ENCODE peak calls at places on chromosomes 13 and 19, in six cellular contexts. One of them, this sample, is unnamed.

GRCh38 chr19:29311391-29311790 is 98.4 kb upstream of the UQCRFS1 start:
- DNase-seq in mammary epithelial cell: no peak
- DNase-seq in H9: peak; percentile 43
- DNase-seq in IMR-90: no peak
- DNase-seq in neural progenitor cell: peak; percentile 78
- DNase-seq in GM23248: no peak
- DNase-seq in this sample: no peak

GRCh38 chr19:38538793-38539528 is 78.8 kb downstream of the MAP4K1 start:
- DNase-seq in mammary epithelial cell: peak; percentile 28
- DNase-seq in H9: no peak
- DNase-seq in GM23248: no peak
- DNase-seq in neural progenitor cell: no peak
- DNase-seq in IMR-90: no peak
- DNase-seq in this sample: no peak

GRCh38 chr19:8697671-8698432 is 743 bp downstream of the ACTL9 start:
- DNase-seq in GM23248: no peak
- DNase-seq in IMR-90: no peak
- DNase-seq in mammary epithelial cell: no peak
- DNase-seq in H9: peak; percentile 76
- DNase-seq in neural progenitor cell: peak; percentile 41
- DNase-seq in this sample: no peak

GRCh38 chr19:8367327-8368001 is 3.5 kb downstream of the ANGPTL4 start:
- DNase-seq in GM23248: peak; percentile 92
- DNase-seq in IMR-90: peak; percentile 98
- DNase-seq in H9: peak; percentile 86
- DNase-seq in mammary epithelial cell: peak; percentile 90
- DNase-seq in neural progenitor cell: peak; percentile 68
- DNase-seq in this sample: peak; percentile 97

GRCh38 chr13:99895999-99896695 is 75.4 kb downstream of the ZIC5 start:
- DNase-seq in GM23248: no peak
- DNase-seq in H9: peak; percentile 60
- DNase-seq in IMR-90: no peak
- DNase-seq in mammary epithelial cell: no peak
- DNase-seq in neural progenitor cell: peak; percentile 80
- DNase-seq in this sample: no peak

GRCh38 chr19:48341006-48341405 is 15.7 kb downstream of the EMP3 start:
- DNase-seq in mammary epithelial cell: peak; percentile 91
- DNase-seq in neural progenitor cell: no peak
- DNase-seq in GM23248: peak; percentile 38
- DNase-seq in H9: no peak
- DNase-seq in IMR-90: peak; percentile 61
- DNase-seq in this sample: peak; percentile 86

GRCh38 chr13:67935655-67936054 is 705.5 kb upstream of the PCDH9 start:
- DNase-seq in GM23248: no peak
- DNase-seq in H9: no peak
- DNase-seq in IMR-90: no peak
- DNase-seq in neural progenitor cell: no peak
- DNase-seq in mammary epithelial cell: no peak
- DNase-seq in this sample: no peak

GRCh38 chr19:53971608-53972007 is 8.9 kb downstream of the CACNG8 start:
- DNase-seq in IMR-90: no peak
- DNase-seq in neural progenitor cell: no peak
- DNase-seq in GM23248: no peak
- DNase-seq in H9: peak; percentile 45
- DNase-seq in mammary epithelial cell: no peak
- DNase-seq in this sample: no peak

GRCh38 chr13:99307648-99308339 is 595 bp upstream of the GPR183 start:
- DNase-seq in mammary epithelial cell: peak; percentile 78
- DNase-seq in neural progenitor cell: no peak
- DNase-seq in IMR-90: peak; percentile 83
- DNase-seq in H9: no peak
- DNase-seq in GM23248: peak; percentile 91
- DNase-seq in this sample: peak; percentile 53

GRCh38 chr19:29926031-29926430 is 16.0 kb upstream of the URI1 start:
- DNase-seq in IMR-90: no peak
- DNase-seq in neural progenitor cell: no peak
- DNase-seq in GM23248: no peak
- DNase-seq in mammary epithelial cell: no peak
- DNase-seq in H9: no peak
- DNase-seq in this sample: no peak

GRCh38 chr13:33721719-33722118 is 96.2 kb upstream of the RFC3 start:
- DNase-seq in neural progenitor cell: no peak
- DNase-seq in GM23248: peak; percentile 79
- DNase-seq in H9: no peak
- DNase-seq in IMR-90: peak; percentile 62
- DNase-seq in mammary epithelial cell: peak; percentile 47
- DNase-seq in this sample: no peak

GRCh38 chr13:39892731-39893293 is 237.3 kb downstream of the COG6 start:
- DNase-seq in GM23248: peak; percentile 5
- DNase-seq in neural progenitor cell: no peak
- DNase-seq in mammary epithelial cell: no peak
- DNase-seq in IMR-90: no peak
- DNase-seq in H9: no peak
- DNase-seq in this sample: no peak

GRCh38 chr13:62194371-62194770 is 778.7 kb upstream of the PCDH20 start:
- DNase-seq in mammary epithelial cell: no peak
- DNase-seq in IMR-90: no peak
- DNase-seq in GM23248: no peak
- DNase-seq in neural progenitor cell: no peak
- DNase-seq in H9: no peak
- DNase-seq in this sample: no peak

GRCh38 chr19:38194061-38194701 is 29.8 kb downstream of the DPF1 start:
- DNase-seq in GM23248: no peak
- DNase-seq in mammary epithelial cell: peak; percentile 54
- DNase-seq in H9: no peak
- DNase-seq in IMR-90: no peak
- DNase-seq in neural progenitor cell: no peak
- DNase-seq in this sample: peak; percentile 49

GRCh38 chr19:6092329-6093286 is 17.7 kb downstream of the RFX2 start:
- DNase-seq in IMR-90: peak; percentile 88
- DNase-seq in H9: peak; percentile 76
- DNase-seq in mammary epithelial cell: peak; percentile 97
- DNase-seq in neural progenitor cell: peak; percentile 58
- DNase-seq in GM23248: peak; percentile 98
- DNase-seq in this sample: peak; percentile 90

GRCh38 chr19:7507884-7508283 is 8.0 kb upstream of the ZNF358 start:
- DNase-seq in mammary epithelial cell: peak; percentile 76
- DNase-seq in IMR-90: peak; percentile 80
- DNase-seq in H9: peak; percentile 97
- DNase-seq in neural progenitor cell: peak; percentile 73
- DNase-seq in GM23248: peak; percentile 93
- DNase-seq in this sample: peak; percentile 97

GRCh38 chr19:48372904-48373303 is 8.7 kb downstream of the SYNGR4 start:
- DNase-seq in neural progenitor cell: no peak
- DNase-seq in mammary epithelial cell: peak; percentile 46
- DNase-seq in GM23248: peak; percentile 31
- DNase-seq in IMR-90: no peak
- DNase-seq in H9: no peak
- DNase-seq in this sample: peak; percentile 88

DNA sequence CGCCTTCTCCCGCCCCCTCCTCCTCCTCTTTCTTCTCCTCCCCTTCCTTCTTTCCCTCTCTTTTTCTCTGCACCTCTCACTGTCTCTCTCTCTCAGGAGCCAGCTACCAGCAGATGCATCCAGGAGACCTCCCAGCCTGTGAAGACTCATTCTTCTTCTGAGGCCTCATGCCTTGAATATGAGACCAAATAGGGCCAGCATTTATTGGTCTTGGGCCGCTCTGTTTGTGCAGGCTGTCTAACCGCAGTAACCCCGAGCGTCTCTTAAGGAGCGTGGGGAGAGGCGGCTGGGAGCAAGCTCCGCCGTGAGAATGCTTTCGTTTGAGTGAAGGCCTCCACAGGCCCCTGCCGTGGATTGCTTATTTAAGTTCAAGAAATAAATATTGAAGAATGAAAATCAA is 167.0 kb downstream of the NUFIP1 start:
- DNase-seq in GM23248: no peak
- DNase-seq in neural progenitor cell: no peak
- DNase-seq in mammary epithelial cell: no peak
- DNase-seq in H9: no peak
- DNase-seq in IMR-90: no peak
- DNase-seq in this sample: no peak
- H2AFZ ChIP-seq in GM23248: no peak overlapping the region
- H2AFZ ChIP-seq in neural progenitor cell: peak overlapping the region; percentile 40
- H2AFZ ChIP-seq in mammary epithelial cell: no peak overlapping the region
- H2AFZ ChIP-seq in H9: no peak overlapping the region
- H2AFZ ChIP-seq in IMR-90: no peak overlapping the region
- H2AFZ ChIP-seq in this sample: no peak overlapping the region

DNA sequence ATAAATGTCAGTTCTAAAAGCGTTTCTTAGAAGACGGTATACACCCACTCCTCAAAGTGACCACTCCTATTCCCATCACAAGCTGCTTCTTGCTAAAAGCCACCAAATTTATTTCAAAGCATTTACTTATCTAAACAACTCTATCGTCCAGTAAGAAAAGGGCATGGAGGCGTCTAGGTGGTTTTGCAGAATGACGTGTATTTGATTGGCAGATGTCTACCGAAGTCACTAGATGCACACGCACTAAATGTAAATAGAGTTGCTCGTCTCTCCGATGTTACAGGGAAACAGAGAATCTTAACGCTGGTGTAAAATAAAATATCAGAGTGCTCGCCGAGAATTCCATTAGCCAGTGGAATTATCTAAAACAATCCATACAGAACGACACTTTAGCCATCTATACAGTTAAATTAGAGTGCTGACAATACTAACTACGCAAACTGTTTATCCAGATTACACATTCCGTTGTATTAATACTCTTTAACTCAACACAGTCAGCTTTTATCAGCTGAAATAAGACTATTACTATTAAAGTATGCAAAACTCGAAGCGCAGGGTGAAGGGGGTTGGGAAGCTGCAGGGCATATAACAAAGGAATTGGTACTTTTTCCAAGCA is 1.9 kb downstream of the KLF12 start:
- DNase-seq in neural progenitor cell: peak; percentile 3
- DNase-seq in GM23248: peak; percentile 25
- DNase-seq in mammary epithelial cell: peak; percentile 11
- DNase-seq in IMR-90: peak; percentile 39
- DNase-seq in H9: no peak
- DNase-seq in this sample: peak; percentile 48
- H3K9ac ChIP-seq in neural progenitor cell: no peak overlapping the region
- H3K9ac ChIP-seq in GM23248: peak overlapping the region; percentile 89
- H3K9ac ChIP-seq in mammary epithelial cell: peak overlapping the region; percentile 84
- H3K9ac ChIP-seq in IMR-90: peak overlapping the region; percentile 92
- H3K9ac ChIP-seq in H9: no peak overlapping the region
- H3K9ac ChIP-seq in this sample: peak overlapping the region; percentile 71

DNA sequence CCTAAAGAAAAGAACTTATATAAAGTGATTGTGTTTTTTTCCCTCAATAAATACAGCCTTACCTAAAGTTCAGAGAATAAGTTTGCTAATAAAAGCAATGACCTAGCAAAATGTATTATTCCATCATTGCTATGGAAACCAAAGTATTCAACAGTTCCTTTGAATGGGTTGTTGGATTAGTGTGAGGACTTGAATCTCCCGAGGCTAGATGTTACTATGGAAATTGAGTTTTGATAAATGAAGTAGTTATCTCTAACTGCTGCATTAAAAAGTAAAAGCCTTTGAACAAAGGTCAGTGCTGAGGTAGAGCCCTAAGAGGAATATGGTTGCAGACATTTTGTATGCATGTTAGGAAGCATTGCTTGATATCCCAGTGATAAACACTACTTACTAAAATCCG is 6.2 kb downstream of the KLF5 start:
- DNase-seq in IMR-90: no peak
- DNase-seq in GM23248: no peak
- DNase-seq in H9: no peak
- DNase-seq in neural progenitor cell: no peak
- DNase-seq in mammary epithelial cell: no peak
- DNase-seq in this sample: no peak
- H3K27me3 ChIP-seq in IMR-90: no peaks in the 10 kb centered on the region
- H3K27me3 ChIP-seq in GM23248: no peaks in the 10 kb centered on the region
- H3K27me3 ChIP-seq in H9: peaks cover 15% of the 10 kb centered on the region
- H3K27me3 ChIP-seq in neural progenitor cell: peaks cover 35% of the 10 kb centered on the region
- H3K27me3 ChIP-seq in mammary epithelial cell: no peaks in the 10 kb centered on the region
- H3K27me3 ChIP-seq in this sample: no peaks in the 10 kb centered on the region

GRCh38 chr13:97976551-97977375 is 23.3 kb downstream of the IPO5 start:
- DNase-seq in GM23248: peak; percentile 76
- DNase-seq in mammary epithelial cell: peak; percentile 20
- DNase-seq in neural progenitor cell: no peak
- DNase-seq in IMR-90: no peak
- DNase-seq in H9: peak; percentile 91
- DNase-seq in this sample: no peak
- H2AFZ ChIP-seq in GM23248: peak overlapping the region; percentile 62
- H2AFZ ChIP-seq in mammary epithelial cell: peak overlapping the region; percentile 95
- H2AFZ ChIP-seq in neural progenitor cell: no peak overlapping the region
- H2AFZ ChIP-seq in IMR-90: peak overlapping the region; percentile 96
- H2AFZ ChIP-seq in H9: no peak overlapping the region
- H2AFZ ChIP-seq in this sample: peak overlapping the region; percentile 34

DNA sequence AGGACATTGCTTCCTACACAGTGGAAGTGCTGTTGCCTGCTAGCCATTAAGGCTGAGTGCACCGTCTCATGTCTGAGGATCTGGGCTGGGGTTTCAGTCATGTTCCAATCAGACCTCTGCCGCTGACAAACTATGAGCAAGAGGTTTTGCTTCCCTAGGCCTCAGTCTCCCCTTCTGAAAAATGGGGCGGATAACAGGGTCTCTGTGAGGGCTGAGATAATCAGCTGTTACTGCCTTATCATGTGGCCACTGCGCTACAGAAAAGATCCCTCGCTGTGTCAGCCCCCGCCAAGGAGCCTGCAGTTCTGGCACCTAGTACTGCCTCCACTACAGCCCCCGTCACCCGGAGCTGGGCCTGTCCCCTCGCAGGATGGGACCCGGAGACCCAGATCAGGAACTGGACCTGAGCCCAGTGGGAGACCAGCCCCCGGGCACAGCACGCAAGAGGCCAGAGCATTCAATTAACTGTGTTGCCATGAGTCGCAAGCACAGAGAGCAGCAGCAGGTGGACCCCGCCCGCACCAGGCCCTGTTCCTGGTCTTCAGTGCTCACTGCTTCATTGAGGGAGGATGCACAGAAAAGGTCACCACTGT is 3.0 kb upstream of the PNKP start:
- DNase-seq in IMR-90: no peak
- DNase-seq in neural progenitor cell: no peak
- DNase-seq in GM23248: no peak
- DNase-seq in mammary epithelial cell: no peak
- DNase-seq in H9: no peak
- DNase-seq in this sample: peak; percentile 39
- H3K9ac ChIP-seq in IMR-90: peak overlapping the region; percentile 66
- H3K9ac ChIP-seq in neural progenitor cell: no peak overlapping the region
- H3K9ac ChIP-seq in GM23248: peak overlapping the region; percentile 69
- H3K9ac ChIP-seq in mammary epithelial cell: no peak overlapping the region
- H3K9ac ChIP-seq in H9: peak overlapping the region; percentile 48
- H3K9ac ChIP-seq in this sample: peak overlapping the region; percentile 71

DNA sequence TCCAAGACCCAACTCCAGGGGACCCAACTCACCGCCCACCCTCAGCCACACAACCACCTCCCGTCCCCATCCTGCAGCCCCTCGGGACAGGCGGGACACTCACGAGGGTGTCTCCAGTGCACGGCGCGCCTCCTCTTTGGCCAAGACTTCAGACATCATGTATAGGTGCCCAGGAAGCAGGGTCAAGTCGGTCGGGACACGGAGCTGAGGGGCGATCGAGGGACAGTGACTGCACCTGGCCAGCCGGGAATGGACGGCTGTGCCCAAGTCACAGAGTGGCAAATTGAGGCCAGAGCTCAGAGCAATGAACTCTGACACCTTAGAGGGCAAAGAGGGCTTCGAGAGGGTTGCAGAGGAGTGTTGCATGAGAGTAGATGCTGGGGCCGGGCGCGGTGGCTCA is 8.8 kb downstream of the STAP2 start:
- DNase-seq in neural progenitor cell: no peak
- DNase-seq in GM23248: no peak
- DNase-seq in IMR-90: no peak
- DNase-seq in H9: no peak
- DNase-seq in mammary epithelial cell: no peak
- DNase-seq in this sample: no peak
- H3K27me3 ChIP-seq in neural progenitor cell: peaks cover 11% of the 10 kb centered on the region
- H3K27me3 ChIP-seq in GM23248: peaks cover 5% of the 10 kb centered on the region
- H3K27me3 ChIP-seq in IMR-90: no peaks in the 10 kb centered on the region
- H3K27me3 ChIP-seq in H9: no peaks in the 10 kb centered on the region
- H3K27me3 ChIP-seq in mammary epithelial cell: no peaks in the 10 kb centered on the region
- H3K27me3 ChIP-seq in this sample: no peaks in the 10 kb centered on the region